ENCODE peak calls at places on chromosome 6, in seven cellular contexts. D is H1, B is HCT116, N is SK-N-SH, Q is NT2/D1, G is HepG2, J is K562. O is an unnamed sample.

GRCh38 chr6:113287396-113287795 is 569.7 kb upstream of the MARCKS start:
- DNase-seq in B (no peak), Q (no peak), D (no peak), G (no peak), J (no peak), N (no peak), O (peak)

GRCh38 chr6:12813321-12813720 is 96.8 kb downstream of the PHACTR1 start:
- DNase-seq in Q (no peak), D (no peak), N (no peak), G (no peak), B (no peak), J (no peak), O (no peak)

GRCh38 chr6:80333342-80333741 is 226.9 kb downstream of the BCKDHB start:
- DNase-seq in N (no peak), G (no peak), Q (no peak), D (no peak), B (no peak), J (no peak), O (no peak)

GRCh38 chr6:32178547-32179440 is 589 bp downstream of the RNF5 start:
- DNase-seq in J (peak), N (peak), Q (no peak), D (no peak), G (no peak), B (no peak), O (no peak)

GRCh38 chr6:156557269-156557885 is 219.8 kb upstream of the ARID1B start:
- DNase-seq in Q (peak), G (peak), D (no peak), B (no peak), N (no peak), J (no peak), O (no peak)

GRCh38 chr6:6736753-6737654 is 148.5 kb downstream of the LY86 start:
- DNase-seq in G (no peak), J (peak), Q (no peak), N (peak), B (no peak), D (peak), O (no peak)

GRCh38 chr6:34056301-34056700 is 89.6 kb downstream of the GRM4 start:
- DNase-seq in D (peak), Q (no peak), N (no peak), J (peak), B (peak), G (no peak), O (no peak)

GRCh38 chr6:90249458-90249857 is 47.2 kb downstream of the BACH2 start:
- DNase-seq in Q (no peak), N (no peak), G (no peak), J (no peak), B (no peak), D (no peak), O (no peak)

GRCh38 chr6:16711551-16712249 is 49.6 kb downstream of the ATXN1 start:
- DNase-seq in Q (no peak), J (no peak), N (no peak), G (peak), B (peak), D (no peak), O (no peak)

GRCh38 chr6:154569136-154569862 is 58.8 kb upstream of the CNKSR3 start:
- DNase-seq in B (no peak), J (no peak), Q (no peak), N (peak), G (no peak), D (no peak), O (no peak)

GRCh38 chr6:15498640-15499039 is 164.2 kb downstream of the DTNBP1 start:
- DNase-seq in Q (no peak), J (peak), B (no peak), N (no peak), G (no peak), D (no peak), O (no peak)

GRCh38 chr6:84218091-84218490 is 9.4 kb downstream of the CEP162 start:
- DNase-seq in J (no peak), B (no peak), Q (no peak), D (no peak), N (no peak), G (no peak), O (no peak)

GRCh38 chr6:31308050-31308844 is 36.4 kb upstream of the HLA-C start:
- DNase-seq in B (no peak), D (peak), N (no peak), Q (peak), J (peak), G (no peak), O (no peak)

GRCh38 chr6:147741419-147741818 is 232.9 kb downstream of the SAMD5 start:
- DNase-seq in G (no peak), B (no peak), Q (no peak), N (no peak), J (no peak), D (no peak), O (no peak)

GRCh38 chr6:107666084-107666981 is 157.8 kb downstream of the SCML4 start:
- DNase-seq in B (no peak), D (no peak), J (no peak), G (peak), N (no peak), Q (no peak), O (no peak)

GRCh38 chr6:89197141-89197540 is 20.0 kb downstream of the GABRR1 start:
- DNase-seq in J (no peak), D (no peak), B (no peak), G (no peak), N (no peak), Q (no peak), O (no peak)

GRCh38 chr6:36187446-36187845 is 9.1 kb upstream of the BRPF3 start:
- DNase-seq in B (no peak), N (no peak), Q (no peak), G (no peak), D (no peak), J (no peak), O (no peak)

GRCh38 chr6:147285087-147285855 is 81.1 kb downstream of the STXBP5 start:
- DNase-seq in Q (no peak), J (peak), D (no peak), N (peak), G (peak), B (peak), O (no peak)

GRCh38 chr6:22146581-22147468 is 150.0 kb downstream of the PRL start:
- DNase-seq in B (no peak), N (peak), D (no peak), Q (no peak), G (no peak), J (no peak), O (no peak)

GRCh38 chr6:167678102-167679101 is 148.3 kb upstream of the AFDN start:
- DNase-seq in G (peak), B (no peak), N (peak), Q (no peak), J (no peak), D (peak), O (no peak)

GRCh38 chr6:139905404-139906052 is 531.1 kb upstream of the CITED2 start:
- DNase-seq in J (no peak), D (no peak), N (no peak), Q (no peak), G (no peak), B (no peak), O (no peak)

GRCh38 chr6:158894192-158894591 is 75.0 kb upstream of the EZR start:
- DNase-seq in J (no peak), N (no peak), D (no peak), Q (peak), G (no peak), B (peak), O (no peak)

GRCh38 chr6:46848684-46849360 is 55.6 kb downstream of the MEP1A start:
- DNase-seq in D (peak), N (peak), J (peak), G (peak), B (peak), Q (peak), O (no peak)

GRCh38 chr6:130969807-130970491 is 93.1 kb downstream of the EPB41L2 start:
- DNase-seq in B (no peak), J (no peak), G (peak), N (no peak), Q (no peak), D (no peak), O (no peak)

GRCh38 chr6:149985506-149985937 is 21.8 kb downstream of the ULBP1 start:
- DNase-seq in D (no peak), G (no peak), Q (no peak), B (no peak), N (no peak), J (no peak), O (no peak)

GRCh38 chr6:16729183-16729696 is 32.0 kb downstream of the ATXN1 start:
- DNase-seq in J (no peak), G (peak), Q (no peak), N (no peak), B (no peak), D (no peak), O (no peak)

GRCh38 chr6:167077241-167077932 is 45.5 kb upstream of the CCR6 start:
- DNase-seq in B (no peak), N (no peak), D (no peak), J (no peak), Q (no peak), G (peak), O (no peak)

GRCh38 chr6:11188161-11188915 is 44.1 kb downstream of the NEDD9 start:
- DNase-seq in Q (no peak), N (no peak), G (peak), B (no peak), J (no peak), D (no peak), O (no peak)

GRCh38 chr6:147081210-147081609 is 123.0 kb upstream of the STXBP5 start:
- DNase-seq in N (no peak), J (no peak), B (peak), D (no peak), Q (no peak), G (no peak), O (no peak)

GRCh38 chr6:144901412-144901811 is 616.3 kb downstream of the UTRN start:
- DNase-seq in N (no peak), J (no peak), Q (no peak), G (no peak), D (no peak), B (no peak), O (no peak)

GRCh38 chr6:169668203-169668847 is 33.5 kb downstream of the WDR27 start:
- DNase-seq in J (no peak), D (peak), G (no peak), N (no peak), B (no peak), Q (peak), O (no peak)

GRCh38 chr6:158653577-158654354 is 3.9 kb downstream of the SYTL3 start:
- DNase-seq in Q (no peak), G (no peak), B (no peak), N (no peak), J (no peak), D (no peak), O (peak)

DNA sequence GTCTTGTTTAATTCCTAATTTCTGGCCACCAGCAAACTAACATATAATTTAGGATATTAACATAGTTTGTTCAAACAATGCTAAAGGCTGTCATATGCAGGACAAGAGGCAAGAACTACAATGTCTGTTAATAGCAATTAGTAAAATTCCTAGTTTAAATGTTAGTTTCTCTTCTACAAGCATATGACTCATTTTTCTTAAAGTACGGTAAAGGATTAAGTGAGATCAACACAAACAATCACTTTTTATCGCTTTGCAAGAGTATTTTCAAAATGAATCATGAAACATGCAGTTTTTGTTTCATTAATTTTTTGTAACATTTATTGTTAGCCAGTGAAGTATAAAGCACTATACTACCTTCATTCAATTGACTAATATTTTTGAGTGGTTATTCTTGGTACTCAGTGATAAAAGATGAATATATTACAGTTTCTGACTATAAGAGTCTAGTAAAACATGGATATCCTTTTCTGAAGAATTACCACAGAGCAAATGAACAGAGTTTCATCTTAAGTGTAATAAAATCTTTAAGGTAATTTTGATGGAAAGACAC is 138.6 kb downstream of the AHI1 start:
- DNase-seq in Q (no peak), G (no peak), N (no peak), J (no peak), D (no peak), B (no peak), O (no peak)
- TF ChIP-seq YY1 in Q (no peak), G (no peak), N (no peak), J (no peak), D (no peak), B (no peak), O (no peak)

DNA sequence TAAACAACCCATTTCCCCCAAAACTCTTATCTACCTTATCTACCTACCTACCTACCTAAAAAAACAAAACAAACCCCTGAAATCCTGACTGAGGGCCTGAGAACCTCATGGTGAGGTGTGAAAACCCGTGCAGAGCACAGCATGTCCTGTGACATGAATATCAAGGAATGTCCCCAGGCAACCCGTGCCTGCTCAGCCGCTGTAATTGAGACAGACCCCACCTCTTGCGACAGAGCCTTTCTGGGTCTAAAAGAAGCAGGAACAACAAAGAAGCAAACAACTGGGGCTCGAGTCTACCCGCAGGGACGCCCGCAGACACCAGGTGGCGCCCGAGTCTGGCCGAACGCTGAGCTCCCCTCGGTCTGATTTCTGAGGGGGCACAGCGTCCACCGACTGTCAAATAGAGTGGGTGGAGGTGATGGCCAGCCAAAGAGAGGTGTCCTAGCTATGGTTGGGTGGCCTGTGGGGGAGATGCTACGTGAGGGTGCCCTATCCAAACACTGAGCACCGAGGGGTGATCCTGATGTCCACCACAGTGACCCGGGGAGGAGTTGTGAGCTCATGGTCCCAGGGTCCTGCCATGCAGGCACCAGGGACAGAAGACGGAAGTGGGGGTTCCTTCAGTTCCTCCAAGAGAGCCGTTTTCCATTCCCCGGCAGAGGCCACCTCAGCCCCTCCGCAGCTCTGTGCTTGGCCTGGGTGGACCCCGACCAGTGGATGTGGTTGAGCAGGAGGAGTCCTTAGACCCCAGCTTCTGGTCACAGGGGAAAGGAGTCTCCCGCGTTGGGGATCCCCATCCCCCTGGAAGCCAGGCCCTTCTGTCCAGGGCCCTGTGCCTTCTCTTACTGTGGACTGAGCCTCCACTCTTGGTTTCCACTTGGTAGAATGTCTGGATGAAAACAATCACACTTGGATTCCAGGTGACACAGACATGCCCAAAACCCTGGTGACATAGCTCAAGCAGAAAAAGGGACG is 268.1 kb downstream of the CDC5L start:
- DNase-seq in J (peak), Q (peak), D (peak), N (peak), B (peak), G (peak), O (no peak)
- TF ChIP-seq YY1 in J (no peak), Q (no peak), D (peak), N (no peak), B (peak), G (no peak), O (peak)

GRCh38 chr6:132814716-132815570 is 574 bp downstream of the RPS12 start:
- DNase-seq in D (no peak), B (no peak), N (no peak), G (peak), J (no peak), Q (no peak), O (no peak)
- TF ChIP-seq YY1 in D (no peak), B (no peak), N (no peak), G (no peak), J (no peak), Q (no peak), O (no peak)

DNA sequence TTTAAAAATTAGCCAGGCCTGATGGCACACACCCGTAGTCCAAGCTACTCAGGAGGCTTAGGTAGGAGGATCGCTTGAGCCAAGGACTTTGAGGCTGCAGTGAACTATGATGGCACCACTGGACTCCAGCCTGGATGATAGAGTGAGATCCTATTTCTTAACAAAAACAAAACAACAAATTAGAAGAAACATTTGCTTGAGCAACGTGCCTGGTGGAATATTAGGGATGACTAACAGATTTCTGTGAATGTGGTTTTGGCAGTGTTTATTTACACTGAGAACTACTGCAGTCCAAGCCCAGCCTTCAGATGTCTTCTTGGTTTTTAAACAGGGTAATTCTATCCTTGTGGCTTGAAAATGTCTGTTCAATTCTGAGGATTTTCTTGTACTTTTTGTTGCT is 9.2 kb downstream of the PPP1R3G start:
- DNase-seq in B (no peak), G (no peak), N (no peak), J (no peak), Q (no peak), D (no peak), O (no peak)
- TF ChIP-seq YY1 in B (no peak), G (no peak), N (no peak), J (no peak), Q (no peak), D (no peak), O (no peak)

DNA sequence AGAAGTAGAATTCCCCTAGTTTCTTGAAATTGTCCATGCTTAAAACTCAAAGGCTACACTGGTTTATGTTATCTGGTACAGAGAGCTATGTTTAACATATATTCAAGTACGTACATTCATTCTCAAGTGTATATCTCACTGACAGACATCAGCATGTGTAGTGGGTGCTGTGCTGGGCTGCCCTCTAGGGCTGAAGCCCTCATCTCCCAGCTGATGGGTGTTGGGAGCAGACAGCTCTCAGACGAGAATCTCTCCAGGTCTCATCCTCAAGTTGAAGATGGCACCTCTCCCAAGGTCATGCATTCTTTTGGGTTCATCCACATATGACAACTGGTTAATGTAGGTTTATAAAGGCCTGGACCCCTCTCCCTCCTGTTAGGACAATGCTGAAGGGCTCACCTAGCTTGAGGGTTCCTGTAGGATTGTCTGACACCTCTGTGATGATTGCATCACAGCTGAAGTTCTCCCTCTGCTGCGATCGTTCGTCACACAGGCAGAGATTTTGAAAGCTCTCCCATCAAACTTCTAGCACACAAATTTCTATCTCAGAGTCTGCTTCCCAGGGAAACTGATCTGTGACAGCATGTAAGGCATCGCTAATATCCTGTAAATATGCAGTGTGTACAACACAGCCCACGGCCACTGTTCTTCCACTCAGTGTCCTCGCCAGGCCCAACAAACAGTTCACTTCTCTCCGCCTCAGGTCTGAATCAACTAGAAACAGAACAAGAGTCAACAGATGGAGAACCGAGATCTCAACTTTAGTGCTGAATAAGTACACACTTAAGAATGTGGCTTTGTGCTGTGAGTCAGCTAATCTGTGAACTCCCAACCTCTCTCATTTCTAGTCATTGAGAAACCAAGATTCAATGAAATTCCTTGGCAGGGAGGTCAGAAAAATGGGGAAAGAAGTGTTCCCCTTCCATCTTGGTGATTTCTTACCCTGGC is 43.2 kb downstream of the PREP start:
- DNase-seq in N (no peak), D (no peak), B (no peak), G (no peak), Q (no peak), J (peak), O (no peak)
- TF ChIP-seq YY1 in N (no peak), D (no peak), B (no peak), G (no peak), Q (no peak), J (no peak), O (no peak)

DNA sequence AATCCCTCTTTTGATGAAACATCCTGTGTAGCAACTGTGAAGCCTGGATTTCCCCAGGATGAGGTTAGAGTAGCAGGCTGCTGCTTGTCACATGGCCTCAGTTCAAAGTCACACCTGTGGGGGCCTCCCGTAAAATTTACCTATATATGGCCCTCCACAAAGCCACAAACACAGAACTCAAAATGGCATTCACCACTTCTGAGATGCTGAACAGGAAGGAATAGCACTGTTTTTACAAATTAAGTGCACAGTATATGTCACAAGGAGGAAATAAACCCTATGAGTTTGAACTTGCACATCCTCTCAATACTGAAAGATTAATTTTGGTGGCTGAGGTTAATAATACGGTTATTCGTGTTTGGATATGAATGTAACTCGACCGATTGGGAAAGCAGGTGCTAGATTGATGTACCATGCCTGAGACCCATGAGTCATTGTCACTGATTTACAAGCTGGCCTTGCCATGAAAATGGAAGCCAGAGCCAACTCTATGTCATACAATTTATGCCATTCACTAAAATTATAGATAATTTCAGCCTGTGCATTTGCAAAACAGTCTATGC is 70.6 kb downstream of the SGK1 start:
- DNase-seq in J (no peak), N (no peak), B (no peak), Q (no peak), D (no peak), G (no peak), O (peak)
- TF ChIP-seq YY1 in J (no peak), N (no peak), B (no peak), Q (no peak), D (no peak), G (no peak), O (peak)

O was measured in GM12878.